ENCODE peak calls at places on chromosomes 7 and 10, in ten cellular contexts. One of them, this sample, is unnamed.

GRCh38 chr7:70116244-70116643 is 518.0 kb downstream of the AUTS2 start:
- DNase-seq in HCT116: no peak
- DNase-seq in prostate gland: no peak
- DNase-seq in stomach: no peak
- DNase-seq in uterus: no peak
- DNase-seq in IMR-90: no peak
- DNase-seq in tibial nerve: no peak
- DNase-seq in A549: no peak
- DNase-seq in erythroblast: no peak
- DNase-seq in body of pancreas: no peak
- DNase-seq in this sample: no peak

GRCh38 chr10:100878291-100878910 is 34.4 kb upstream of the SLF2 start:
- DNase-seq in HCT116: peak
- DNase-seq in prostate gland: peak
- DNase-seq in stomach: no peak
- DNase-seq in uterus: peak
- DNase-seq in IMR-90: peak
- DNase-seq in tibial nerve: no peak
- DNase-seq in A549: peak
- DNase-seq in erythroblast: peak
- DNase-seq in body of pancreas: peak
- DNase-seq in this sample: no peak

GRCh38 chr7:141649137-141649864 is 52.7 kb downstream of the DENND11 start:
- DNase-seq in HCT116: no peak
- DNase-seq in prostate gland: no peak
- DNase-seq in stomach: no peak
- DNase-seq in uterus: no peak
- DNase-seq in IMR-90: no peak
- DNase-seq in tibial nerve: no peak
- DNase-seq in A549: no peak
- DNase-seq in erythroblast: no peak
- DNase-seq in body of pancreas: no peak
- DNase-seq in this sample: no peak

GRCh38 chr7:74199551-74200355 is 10.1 kb upstream of the LAT2 start:
- DNase-seq in HCT116: peak
- DNase-seq in prostate gland: peak
- DNase-seq in stomach: no peak
- DNase-seq in uterus: no peak
- DNase-seq in IMR-90: no peak
- DNase-seq in tibial nerve: peak
- DNase-seq in A549: no peak
- DNase-seq in erythroblast: no peak
- DNase-seq in body of pancreas: no peak
- DNase-seq in this sample: no peak

GRCh38 chr10:17787087-17787942 is 21.8 kb upstream of the MRC1 start:
- DNase-seq in HCT116: peak
- DNase-seq in prostate gland: no peak
- DNase-seq in stomach: no peak
- DNase-seq in uterus: no peak
- DNase-seq in IMR-90: peak
- DNase-seq in tibial nerve: no peak
- DNase-seq in A549: no peak
- DNase-seq in erythroblast: no peak
- DNase-seq in body of pancreas: no peak
- DNase-seq in this sample: no peak

GRCh38 chr10:110174201-110174600 is 33.2 kb upstream of the MXI1 start:
- DNase-seq in HCT116: no peak
- DNase-seq in prostate gland: no peak
- DNase-seq in stomach: no peak
- DNase-seq in uterus: no peak
- DNase-seq in IMR-90: no peak
- DNase-seq in tibial nerve: no peak
- DNase-seq in A549: no peak
- DNase-seq in erythroblast: no peak
- DNase-seq in body of pancreas: no peak
- DNase-seq in this sample: no peak

GRCh38 chr7:131521651-131522163 is 34.7 kb downstream of the PODXL start:
- DNase-seq in HCT116: no peak
- DNase-seq in prostate gland: peak
- DNase-seq in stomach: peak
- DNase-seq in uterus: no peak
- DNase-seq in IMR-90: no peak
- DNase-seq in tibial nerve: no peak
- DNase-seq in A549: no peak
- DNase-seq in erythroblast: no peak
- DNase-seq in body of pancreas: peak
- DNase-seq in this sample: no peak

GRCh38 chr7:151462306-151462779 is 22.4 kb upstream of the CRYGN start:
- DNase-seq in HCT116: no peak
- DNase-seq in prostate gland: no peak
- DNase-seq in stomach: no peak
- DNase-seq in uterus: no peak
- DNase-seq in IMR-90: no peak
- DNase-seq in tibial nerve: no peak
- DNase-seq in A549: no peak
- DNase-seq in erythroblast: peak
- DNase-seq in body of pancreas: no peak
- DNase-seq in this sample: no peak

GRCh38 chr10:126504051-126504760 is 115.9 kb upstream of the ADAM12 start:
- DNase-seq in HCT116: peak
- DNase-seq in prostate gland: peak
- DNase-seq in stomach: no peak
- DNase-seq in uterus: peak
- DNase-seq in IMR-90: peak
- DNase-seq in tibial nerve: no peak
- DNase-seq in A549: peak
- DNase-seq in erythroblast: peak
- DNase-seq in body of pancreas: peak
- DNase-seq in this sample: no peak

GRCh38 chr10:28743576-28743975 is 66.3 kb downstream of the BAMBI start:
- DNase-seq in HCT116: no peak
- DNase-seq in prostate gland: no peak
- DNase-seq in stomach: no peak
- DNase-seq in uterus: no peak
- DNase-seq in IMR-90: no peak
- DNase-seq in tibial nerve: no peak
- DNase-seq in A549: no peak
- DNase-seq in erythroblast: no peak
- DNase-seq in body of pancreas: peak
- DNase-seq in this sample: no peak

GRCh38 chr7:33667261-33667660 is 238.1 kb upstream of the BMPER start:
- DNase-seq in HCT116: no peak
- DNase-seq in prostate gland: no peak
- DNase-seq in stomach: no peak
- DNase-seq in uterus: no peak
- DNase-seq in IMR-90: peak
- DNase-seq in tibial nerve: no peak
- DNase-seq in A549: no peak
- DNase-seq in erythroblast: no peak
- DNase-seq in body of pancreas: no peak
- DNase-seq in this sample: no peak

GRCh38 chr10:94232711-94233383 is 129.9 kb downstream of the NOC3L start:
- DNase-seq in HCT116: no peak
- DNase-seq in prostate gland: no peak
- DNase-seq in stomach: no peak
- DNase-seq in uterus: no peak
- DNase-seq in IMR-90: no peak
- DNase-seq in tibial nerve: no peak
- DNase-seq in A549: no peak
- DNase-seq in erythroblast: no peak
- DNase-seq in body of pancreas: peak
- DNase-seq in this sample: no peak

GRCh38 chr7:48040944-48041664 is 5.8 kb downstream of the C7orf57 start:
- DNase-seq in HCT116: no peak
- DNase-seq in prostate gland: no peak
- DNase-seq in stomach: no peak
- DNase-seq in uterus: no peak
- DNase-seq in IMR-90: no peak
- DNase-seq in tibial nerve: no peak
- DNase-seq in A549: no peak
- DNase-seq in erythroblast: no peak
- DNase-seq in body of pancreas: no peak
- DNase-seq in this sample: no peak

GRCh38 chr10:52649471-52649870 is 123.1 kb downstream of the MBL2 start:
- DNase-seq in HCT116: no peak
- DNase-seq in prostate gland: no peak
- DNase-seq in stomach: no peak
- DNase-seq in uterus: no peak
- DNase-seq in IMR-90: no peak
- DNase-seq in tibial nerve: no peak
- DNase-seq in A549: no peak
- DNase-seq in erythroblast: no peak
- DNase-seq in body of pancreas: no peak
- DNase-seq in this sample: no peak

GRCh38 chr10:88165849-88166271 is 302.4 kb downstream of the PTEN start:
- DNase-seq in HCT116: no peak
- DNase-seq in prostate gland: no peak
- DNase-seq in stomach: no peak
- DNase-seq in uterus: no peak
- DNase-seq in IMR-90: peak
- DNase-seq in tibial nerve: no peak
- DNase-seq in A549: no peak
- DNase-seq in erythroblast: no peak
- DNase-seq in body of pancreas: no peak
- DNase-seq in this sample: no peak

GRCh38 chr7:15326044-15326644 is 235.7 kb downstream of the AGMO start:
- DNase-seq in HCT116: peak
- DNase-seq in prostate gland: no peak
- DNase-seq in stomach: no peak
- DNase-seq in uterus: no peak
- DNase-seq in IMR-90: peak
- DNase-seq in tibial nerve: no peak
- DNase-seq in A549: peak
- DNase-seq in erythroblast: peak
- DNase-seq in body of pancreas: no peak
- DNase-seq in this sample: no peak

GRCh38 chr10:126097558-126098215 is 201.3 kb downstream of the FANK1 start:
- DNase-seq in HCT116: no peak
- DNase-seq in prostate gland: no peak
- DNase-seq in stomach: no peak
- DNase-seq in uterus: no peak
- DNase-seq in IMR-90: no peak
- DNase-seq in tibial nerve: no peak
- DNase-seq in A549: no peak
- DNase-seq in erythroblast: peak
- DNase-seq in body of pancreas: no peak
- DNase-seq in this sample: no peak

GRCh38 chr10:73967022-73967429 is 30.9 kb upstream of the VCL start:
- DNase-seq in HCT116: no peak
- DNase-seq in prostate gland: no peak
- DNase-seq in stomach: no peak
- DNase-seq in uterus: no peak
- DNase-seq in IMR-90: no peak
- DNase-seq in tibial nerve: no peak
- DNase-seq in A549: no peak
- DNase-seq in erythroblast: no peak
- DNase-seq in body of pancreas: no peak
- DNase-seq in this sample: no peak

DNA sequence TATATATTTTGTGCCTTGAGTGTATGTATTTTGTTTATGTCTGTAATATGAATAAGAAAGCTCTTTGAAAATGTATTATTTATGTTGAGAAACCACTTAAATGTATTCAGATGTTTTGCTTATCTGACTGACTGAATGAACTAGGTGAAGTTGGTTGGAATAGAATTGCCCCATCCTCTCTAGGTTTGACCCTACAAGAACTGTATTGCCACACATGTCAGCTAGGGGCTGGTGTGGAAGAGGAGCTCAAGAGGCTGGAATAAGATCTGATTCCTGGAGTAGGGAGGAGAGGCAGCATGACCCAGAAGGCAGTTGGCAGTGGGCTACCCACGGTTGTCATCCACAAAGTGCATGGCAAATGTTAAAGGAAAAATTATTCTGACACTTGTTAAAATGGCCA is 9.1 kb downstream of the SSMEM1 start:
- DNase-seq in HCT116: no peak
- DNase-seq in prostate gland: no peak
- DNase-seq in stomach: no peak
- DNase-seq in uterus: no peak
- DNase-seq in IMR-90: no peak
- DNase-seq in tibial nerve: no peak
- DNase-seq in A549: no peak
- DNase-seq in erythroblast: no peak
- DNase-seq in body of pancreas: no peak
- DNase-seq in this sample: no peak
- TF ChIP-seq POLR2A in HCT116: no peak
- TF ChIP-seq POLR2A in prostate gland: no peak
- TF ChIP-seq POLR2A in stomach: no peak
- TF ChIP-seq POLR2A in uterus: no peak
- TF ChIP-seq POLR2A in IMR-90: no peak
- TF ChIP-seq POLR2A in tibial nerve: no peak
- TF ChIP-seq POLR2A in A549: no peak
- TF ChIP-seq POLR2A in erythroblast: no peak
- TF ChIP-seq POLR2A in body of pancreas: no peak
- TF ChIP-seq POLR2A in this sample: no peak

GRCh38 chr10:50739618-50740350 is at the start of gene ASAH2B:
- DNase-seq in HCT116: peak
- DNase-seq in prostate gland: peak
- DNase-seq in stomach: peak
- DNase-seq in uterus: peak
- DNase-seq in IMR-90: peak
- DNase-seq in tibial nerve: peak
- DNase-seq in A549: peak
- DNase-seq in erythroblast: peak
- DNase-seq in body of pancreas: peak
- DNase-seq in this sample: no peak
- TF ChIP-seq POLR2A in HCT116: peak
- TF ChIP-seq POLR2A in prostate gland: no peak
- TF ChIP-seq POLR2A in stomach: no peak
- TF ChIP-seq POLR2A in uterus: no peak
- TF ChIP-seq POLR2A in IMR-90: peak
- TF ChIP-seq POLR2A in tibial nerve: no peak
- TF ChIP-seq POLR2A in A549: peak
- TF ChIP-seq POLR2A in erythroblast: peak
- TF ChIP-seq POLR2A in body of pancreas: peak
- TF ChIP-seq POLR2A in this sample: no peak

GRCh38 chr10:59709472-59710125 is at the start of gene SLC16A9:
- DNase-seq in HCT116: peak
- DNase-seq in prostate gland: peak
- DNase-seq in stomach: peak
- DNase-seq in uterus: peak
- DNase-seq in IMR-90: peak
- DNase-seq in tibial nerve: no peak
- DNase-seq in A549: peak
- DNase-seq in erythroblast: peak
- DNase-seq in body of pancreas: peak
- DNase-seq in this sample: no peak
- TF ChIP-seq POLR2A in HCT116: no peak
- TF ChIP-seq POLR2A in prostate gland: no peak
- TF ChIP-seq POLR2A in stomach: no peak
- TF ChIP-seq POLR2A in uterus: peak
- TF ChIP-seq POLR2A in IMR-90: no peak
- TF ChIP-seq POLR2A in tibial nerve: no peak
- TF ChIP-seq POLR2A in A549: no peak
- TF ChIP-seq POLR2A in erythroblast: no peak
- TF ChIP-seq POLR2A in body of pancreas: peak
- TF ChIP-seq POLR2A in this sample: no peak

DNA sequence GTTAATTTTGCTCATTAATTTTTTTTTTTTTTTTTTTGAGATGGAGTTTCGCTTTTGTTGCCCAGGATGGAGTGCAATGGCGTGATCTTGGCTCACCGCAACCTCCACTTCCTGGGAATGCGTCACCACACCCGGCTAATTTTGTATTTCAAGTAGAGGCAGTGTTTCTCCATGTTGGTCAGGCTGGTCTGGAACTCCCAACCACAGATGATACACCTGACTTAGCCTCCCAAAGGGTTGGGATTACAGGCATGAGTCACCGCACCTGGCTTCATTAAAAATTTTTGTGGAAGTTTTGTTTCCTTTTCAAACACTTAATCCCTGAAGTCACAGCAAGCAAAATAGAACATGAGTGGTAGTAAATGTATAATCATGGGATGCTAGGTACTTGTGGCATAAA is 857.2 kb upstream of the PHF14 start:
- DNase-seq in HCT116: no peak
- DNase-seq in prostate gland: no peak
- DNase-seq in stomach: no peak
- DNase-seq in uterus: no peak
- DNase-seq in IMR-90: no peak
- DNase-seq in tibial nerve: no peak
- DNase-seq in A549: no peak
- DNase-seq in erythroblast: no peak
- DNase-seq in body of pancreas: no peak
- DNase-seq in this sample: no peak
- TF ChIP-seq POLR2A in HCT116: no peak
- TF ChIP-seq POLR2A in prostate gland: no peak
- TF ChIP-seq POLR2A in stomach: no peak
- TF ChIP-seq POLR2A in uterus: no peak
- TF ChIP-seq POLR2A in IMR-90: no peak
- TF ChIP-seq POLR2A in tibial nerve: no peak
- TF ChIP-seq POLR2A in A549: no peak
- TF ChIP-seq POLR2A in erythroblast: no peak
- TF ChIP-seq POLR2A in body of pancreas: no peak
- TF ChIP-seq POLR2A in this sample: no peak